ENCODE peak calls at places on chromosomes 3 and 15, in nine cellular contexts. Y, M, C, H, W, K, Z, O and T are unnamed samples.
A peak's percentile ranks its signal among the peaks of the same experiment; 100 is the strongest.

GRCh38 chr3:63343674-63344073 is 65.6 kb downstream of the SYNPR start:
- DNase-seq in Y (peak; percentile 95), M (peak; percentile 98), C (no peak), H (peak; percentile 75), W (peak; percentile 15), K (no peak), Z (peak; percentile 85), O (peak; percentile 48), T (peak; percentile 88)

GRCh38 chr3:197165890-197166289 is 132.5 kb downstream of the DLG1 start:
- DNase-seq in Y (no peak), M (no peak), C (no peak), H (no peak), W (no peak), K (no peak), Z (no peak), O (no peak), T (no peak)

GRCh38 chr15:84079885-84080777 is 155.4 kb upstream of the GOLGA6L4 start:
- DNase-seq in Y (peak; percentile 12), M (peak; percentile 13), C (peak; percentile 75), H (peak; percentile 26), W (no peak), K (peak; percentile 0), Z (peak; percentile 30), O (peak; percentile 59), T (peak; percentile 47)

GRCh38 chr15:91126080-91126479 is 26.0 kb downstream of the SV2B start:
- DNase-seq in Y (no peak), M (no peak), C (no peak), H (no peak), W (no peak), K (no peak), Z (no peak), O (no peak), T (no peak)

GRCh38 chr15:89358755-89359439 is 24.3 kb upstream of the POLG start:
- DNase-seq in Y (peak; percentile 40), M (peak; percentile 77), C (peak; percentile 94), H (peak; percentile 83), W (peak; percentile 39), K (peak; percentile 11), Z (peak; percentile 61), O (peak; percentile 85), T (peak; percentile 50)

GRCh38 chr3:57949779-57950618 is 58.2 kb upstream of the FLNB start:
- DNase-seq in Y (peak; percentile 76), M (no peak), C (no peak), H (peak; percentile 42), W (no peak), K (no peak), Z (peak; percentile 67), O (no peak), T (no peak)

GRCh38 chr15:68888419-68888818 is 41.9 kb upstream of the SPESP1 start:
- DNase-seq in Y (no peak), M (no peak), C (no peak), H (no peak), W (no peak), K (no peak), Z (no peak), O (no peak), T (no peak)

GRCh38 chr3:149204390-149204991 is 17.1 kb downstream of the CP start:
- DNase-seq in Y (no peak), M (no peak), C (no peak), H (no peak), W (no peak), K (no peak), Z (no peak), O (no peak), T (no peak)

GRCh38 chr3:184380210-184380626 is 364 bp downstream of the CHRD start:
- DNase-seq in Y (peak; percentile 83), M (peak; percentile 19), C (peak; percentile 92), H (peak; percentile 76), W (no peak), K (no peak), Z (peak; percentile 76), O (peak; percentile 66), T (peak; percentile 71)

GRCh38 chr3:102163039-102163817 is 271.6 kb upstream of the ZPLD1 start:
- DNase-seq in Y (peak; percentile 61), M (peak; percentile 64), C (no peak), H (peak; percentile 40), W (peak; percentile 33), K (no peak), Z (peak; percentile 43), O (no peak), T (no peak)

GRCh38 chr3:23804441-23805227 is 1.1 kb upstream of the UBE2E1 start:
- DNase-seq in Y (no peak), M (no peak), C (no peak), H (no peak), W (no peak), K (no peak), Z (no peak), O (no peak), T (peak; percentile 55)

GRCh38 chr15:99682455-99682854 is 50.8 kb downstream of the LYSMD4 start:
- DNase-seq in Y (no peak), M (peak; percentile 86), C (no peak), H (no peak), W (no peak), K (no peak), Z (no peak), O (no peak), T (no peak)

GRCh38 chr3:67946446-67946845 is 292.0 kb upstream of the SUCLG2 start:
- DNase-seq in Y (no peak), M (peak; percentile 11), C (no peak), H (no peak), W (no peak), K (no peak), Z (no peak), O (no peak), T (no peak)

GRCh38 chr3:157530637-157531300 is 27.6 kb upstream of the VEPH1 start:
- DNase-seq in Y (no peak), M (peak; percentile 45), C (no peak), H (no peak), W (no peak), K (no peak), Z (no peak), O (no peak), T (no peak)

GRCh38 chr3:157526036-157526435 is 22.8 kb upstream of the VEPH1 start:
- DNase-seq in Y (no peak), M (no peak), C (no peak), H (no peak), W (no peak), K (no peak), Z (no peak), O (no peak), T (no peak)

GRCh38 chr3:157529751-157530150 is 26.5 kb upstream of the VEPH1 start:
- DNase-seq in Y (no peak), M (no peak), C (no peak), H (no peak), W (no peak), K (no peak), Z (no peak), O (no peak), T (no peak)

GRCh38 chr3:157529085-157529484 is 25.9 kb upstream of the VEPH1 start:
- DNase-seq in Y (no peak), M (no peak), C (no peak), H (no peak), W (no peak), K (no peak), Z (no peak), O (no peak), T (no peak)

DNA sequence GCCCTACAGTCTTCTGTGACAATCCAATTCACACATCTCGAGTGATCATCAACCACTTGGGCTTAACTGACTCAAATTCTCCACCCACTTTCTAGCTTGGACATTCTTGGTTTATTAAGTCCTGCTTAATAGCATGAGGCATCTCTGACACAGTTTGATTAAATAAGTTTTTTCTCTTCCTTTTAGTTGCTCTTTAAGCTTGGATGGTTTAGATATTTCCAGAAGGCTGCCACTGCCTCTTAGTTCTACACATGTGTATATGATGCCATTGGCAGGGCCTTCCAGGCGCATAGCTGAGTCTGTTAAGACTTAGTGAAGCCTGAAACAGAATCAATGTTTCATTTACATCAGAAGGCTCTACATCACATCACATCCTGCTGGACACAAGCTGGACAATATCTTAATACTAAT is 24.3 kb upstream of the VEPH1 start:
- DNase-seq in Y (no peak), M (peak; percentile 39), C (no peak), H (no peak), W (no peak), K (no peak), Z (no peak), O (no peak), T (no peak)
- H3K4me3 ChIP-seq in Y (no peak overlapping the region), M (no peak overlapping the region), C (no peak overlapping the region), H (no peak overlapping the region), W (no peak overlapping the region), K (no peak overlapping the region), Z (no peak overlapping the region), O (no peak overlapping the region), T (no peak overlapping the region)

DNA sequence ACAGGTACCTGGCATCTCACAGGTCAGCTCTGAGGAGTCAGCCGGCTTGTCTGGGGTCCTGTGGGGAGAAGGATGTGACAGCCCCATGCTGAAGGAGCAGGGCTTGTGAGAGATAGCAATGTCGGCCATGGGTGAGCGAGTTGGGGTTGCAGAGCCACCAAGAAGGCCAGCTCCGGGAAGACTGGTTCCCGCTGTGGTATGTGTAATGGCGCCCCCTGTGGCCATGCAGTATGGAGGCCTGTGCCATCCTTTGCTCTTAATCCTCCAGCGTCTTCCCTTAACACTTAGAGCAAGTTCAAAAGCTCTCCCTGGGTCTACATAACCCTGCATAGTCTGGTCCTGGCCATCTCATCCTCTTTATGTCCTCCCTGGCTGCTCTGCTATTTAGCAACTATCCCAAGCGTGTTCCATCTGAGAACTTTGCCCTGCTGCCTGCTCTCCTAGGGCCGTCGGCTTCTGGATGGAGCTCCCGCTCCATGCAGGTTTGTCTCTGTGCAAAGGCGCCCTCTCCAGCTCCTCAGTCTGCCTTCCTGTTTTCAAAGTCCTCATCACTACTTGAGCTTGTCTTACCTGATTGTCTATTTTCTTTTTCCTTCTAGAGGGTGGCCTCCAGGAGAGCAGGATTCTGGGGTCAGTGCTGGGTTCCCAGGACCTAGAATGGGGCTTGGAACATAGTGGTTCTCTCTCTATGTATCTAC is 40.8 kb upstream of the IQCF6 start:
- DNase-seq in Y (no peak), M (no peak), C (no peak), H (no peak), W (no peak), K (no peak), Z (no peak), O (no peak), T (no peak)
- TF ChIP-seq CTCF in Y (no peak), M (peak; percentile 16), C (no peak), H (no peak), W (no peak), K (no peak), Z (no peak), O (no peak), T (no peak)

DNA sequence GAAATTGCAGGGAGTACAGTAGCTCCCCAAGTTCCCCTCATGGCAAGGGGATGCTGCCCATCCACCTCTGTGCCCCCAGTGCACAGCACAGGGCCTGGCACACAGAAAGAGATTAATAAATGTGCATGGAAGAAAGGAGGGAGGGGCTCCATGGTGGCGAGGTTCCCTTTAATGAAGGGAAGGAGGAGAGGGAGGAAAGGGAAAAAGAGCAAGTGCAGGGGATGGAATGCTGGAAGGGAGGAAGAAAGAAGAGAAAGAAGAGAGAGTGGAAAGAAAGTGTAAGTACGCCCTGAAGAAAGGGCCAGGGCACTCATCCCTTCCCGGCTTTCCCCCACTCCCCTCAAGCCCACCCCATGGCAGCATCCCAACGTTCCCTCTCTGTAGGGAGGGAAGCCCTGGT is 1.5 kb upstream of the VIPR1 start:
- DNase-seq in Y (no peak), M (no peak), C (no peak), H (no peak), W (no peak), K (no peak), Z (no peak), O (no peak), T (no peak)
- H3K4me3 ChIP-seq in Y (no peak overlapping the region), M (no peak overlapping the region), C (no peak overlapping the region), H (no peak overlapping the region), W (no peak overlapping the region), K (peak overlapping the region; percentile 73), Z (no peak overlapping the region), O (no peak overlapping the region), T (peak overlapping the region; percentile 55)

GRCh38 chr15:87604857-87605446 is 651.6 kb downstream of the NTRK3 start:
- DNase-seq in Y (no peak), M (no peak), C (no peak), H (no peak), W (no peak), K (no peak), Z (no peak), O (no peak), T (no peak)
- TF ChIP-seq CTCF in Y (no peak), M (peak; percentile 44), C (peak; percentile 13), H (peak; percentile 29), W (peak; percentile 17), K (no peak), Z (peak; percentile 41), O (peak; percentile 47), T (peak; percentile 19)